ENCODE peak calls at places on chromosomes 7 and 10, in eight cellular contexts. T is NCI-H69, K is NAMALWA, B is astrocyte of the spinal cord, E is H7, G is A549, J is Ammon's horn, M is IMR-90. A is an unnamed sample.

GRCh38 chr7:132171130-132171576 is 405.1 kb downstream of the PLXNA4 start:
- DNase-seq in E (no peak), T (no peak), M (no peak), K (no peak), B (no peak), G (no peak), J (no peak), A (no peak)

GRCh38 chr10:71285180-71285545 is 33.9 kb upstream of the SLC29A3 start:
- DNase-seq in G (peak; percentile 68), B (no peak), J (peak; percentile 69), M (peak; percentile 29), T (peak; percentile 43), E (peak; percentile 97), K (peak; percentile 57), A (no peak)

GRCh38 chr7:142112086-142112485 is 568 bp downstream of the MGAM2 start:
- DNase-seq in K (no peak), J (no peak), G (no peak), B (no peak), M (no peak), T (peak; percentile 61), E (peak; percentile 35), A (no peak)

GRCh38 chr7:96636342-96636865 is 73.2 kb downstream of the SEM1 start:
- DNase-seq in K (no peak), J (no peak), B (no peak), M (no peak), T (no peak), E (no peak), G (no peak), A (no peak)

GRCh38 chr7:131522325-131522920 is 34.0 kb downstream of the PODXL start:
- DNase-seq in B (peak; percentile 30), M (no peak), J (no peak), T (no peak), G (no peak), E (peak; percentile 47), K (no peak), A (no peak)

GRCh38 chr10:3708830-3709229 is 76.2 kb downstream of the KLF6 start:
- DNase-seq in G (no peak), K (no peak), E (no peak), M (peak; percentile 36), T (no peak), J (no peak), B (no peak), A (no peak)

GRCh38 chr10:70722820-70723424 is 50.6 kb downstream of the ADAMTS14 start:
- DNase-seq in T (no peak), G (no peak), J (no peak), M (peak; percentile 53), K (no peak), B (peak; percentile 67), E (no peak), A (no peak)

GRCh38 chr7:124032369-124033092 is at the start of gene TMEM229A:
- DNase-seq in M (peak; percentile 28), T (peak; percentile 82), G (peak; percentile 22), E (peak; percentile 79), B (peak; percentile 49), K (no peak), J (peak; percentile 74), A (no peak)

GRCh38 chr7:36967387-36967786 is 243.1 kb upstream of the AOAH start:
- DNase-seq in J (peak; percentile 80), G (peak; percentile 49), M (peak; percentile 62), B (peak; percentile 71), K (peak; percentile 66), E (peak; percentile 75), T (peak; percentile 88), A (no peak)

GRCh38 chr10:25113231-25114035 is 61.4 kb upstream of the GPR158 start:
- DNase-seq in G (peak; percentile 45), E (peak; percentile 58), T (peak; percentile 90), M (peak; percentile 53), K (peak; percentile 69), B (peak; percentile 81), J (peak; percentile 89), A (peak; percentile 1)

GRCh38 chr7:151233111-151233701 is 923 bp downstream of the CHPF2 start:
- DNase-seq in M (peak; percentile 89), K (peak; percentile 60), G (peak; percentile 72), T (peak; percentile 46), B (peak; percentile 74), J (peak; percentile 65), E (peak; percentile 79), A (peak; percentile 48)